ENCODE peak calls at places on chromosomes 5 and 9, in seven cellular contexts. A is DND-41; F is endodermal cell; S is CD8-positive, alpha-beta T cell; C is BE2C; W is psoas muscle; D is ovary. P is an unnamed sample. For H3K4me1, the result is how much of the 10 kb centered on the place peaks cover.

GRCh38 chr5:71816307-71816706 is 97.2 kb downstream of the CARTPT start:
- DNase-seq in F (no peak), C (no peak), W (no peak), A (no peak), S (no peak), D (no peak), P (no peak)

GRCh38 chr5:172868924-172869565 is 35.0 kb downstream of the ERGIC1 start:
- DNase-seq in C (peak), A (no peak), F (no peak), S (no peak), D (peak), W (peak), P (peak)

GRCh38 chr5:155052532-155052931 is 39.0 kb downstream of the KIF4B start:
- DNase-seq in W (no peak), A (no peak), F (no peak), D (no peak), S (no peak), C (no peak), P (no peak)

GRCh38 chr5:43042626-43043399 is 2.7 kb upstream of the ANXA2R start:
- DNase-seq in D (peak), W (peak), F (peak), C (peak), S (peak), A (peak), P (no peak)

GRCh38 chr9:132020272-132020671 is 59.4 kb downstream of the MED27 start:
- DNase-seq in S (no peak), A (no peak), F (no peak), W (no peak), C (no peak), D (no peak), P (no peak)

GRCh38 chr5:1356873-1357787 is 12.2 kb upstream of the CLPTM1L start:
- DNase-seq in W (no peak), F (no peak), C (no peak), A (no peak), S (no peak), D (no peak), P (no peak)

GRCh38 chr9:16150938-16151650 is 598.3 kb downstream of the CCDC171 start:
- DNase-seq in F (no peak), A (peak), S (no peak), D (no peak), W (no peak), C (peak), P (no peak)

GRCh38 chr5:42944989-42945388 is 95.1 kb downstream of the ANXA2R start:
- DNase-seq in F (no peak), C (no peak), W (no peak), D (no peak), A (no peak), S (no peak), P (no peak)

GRCh38 chr5:83470920-83471404 is 582 bp upstream of the VCAN start:
- DNase-seq in W (no peak), F (no peak), D (no peak), C (no peak), S (no peak), A (no peak), P (no peak)

GRCh38 chr9:123912167-123912897 is 17.6 kb downstream of the DENND1A start:
- DNase-seq in F (no peak), A (no peak), W (no peak), S (no peak), D (no peak), C (no peak), P (no peak)

GRCh38 chr5:141848771-141849370 is 29.3 kb downstream of the PCDH1 start:
- DNase-seq in A (no peak), D (peak), W (no peak), S (no peak), F (peak), C (no peak), P (peak)

DNA sequence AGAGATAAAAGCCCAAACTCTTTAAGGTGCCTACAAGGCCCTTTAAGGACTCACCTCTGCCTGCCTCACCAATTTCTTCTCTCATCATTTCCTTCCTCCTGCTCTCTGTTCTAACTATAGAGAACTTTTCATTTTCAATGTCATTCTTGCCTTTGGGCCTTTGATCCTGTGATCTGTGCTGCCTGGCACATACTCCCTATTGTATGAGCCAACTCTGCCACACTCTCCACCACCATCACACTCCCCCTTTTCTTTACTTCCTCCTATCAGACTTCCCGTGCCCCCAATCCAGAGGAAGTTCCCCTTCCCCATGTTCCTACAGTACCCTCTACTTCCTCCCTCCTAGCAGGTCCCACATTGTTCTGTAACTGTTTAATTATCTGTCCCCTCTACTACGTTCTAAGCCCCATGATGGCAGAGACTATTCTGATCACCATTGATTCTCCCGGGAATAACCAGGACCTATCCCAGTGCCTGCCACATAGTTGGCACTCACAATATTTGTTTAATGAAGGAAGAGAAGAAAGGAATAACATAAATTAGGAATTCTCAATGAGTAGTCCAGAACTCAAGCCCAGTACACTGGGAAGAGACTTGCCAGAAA is 27.6 kb downstream of the ADAM19 start:
- DNase-seq in S (no peak), D (no peak), F (no peak), C (no peak), A (no peak), W (no peak), P (no peak)
- H3K4me1 ChIP-seq in S (under half), D (under half), F (under half), C (under half), A (under half), W (under half), P (under half)

GRCh38 chr9:19940808-19941207 is 152.0 kb upstream of the SLC24A2 start:
- DNase-seq in W (no peak), F (no peak), C (no peak), S (no peak), D (no peak), A (no peak), P (no peak)

GRCh38 chr9:19948021-19948420 is 159.2 kb upstream of the SLC24A2 start:
- DNase-seq in F (no peak), A (no peak), C (no peak), W (no peak), D (no peak), S (no peak), P (no peak)

DNA sequence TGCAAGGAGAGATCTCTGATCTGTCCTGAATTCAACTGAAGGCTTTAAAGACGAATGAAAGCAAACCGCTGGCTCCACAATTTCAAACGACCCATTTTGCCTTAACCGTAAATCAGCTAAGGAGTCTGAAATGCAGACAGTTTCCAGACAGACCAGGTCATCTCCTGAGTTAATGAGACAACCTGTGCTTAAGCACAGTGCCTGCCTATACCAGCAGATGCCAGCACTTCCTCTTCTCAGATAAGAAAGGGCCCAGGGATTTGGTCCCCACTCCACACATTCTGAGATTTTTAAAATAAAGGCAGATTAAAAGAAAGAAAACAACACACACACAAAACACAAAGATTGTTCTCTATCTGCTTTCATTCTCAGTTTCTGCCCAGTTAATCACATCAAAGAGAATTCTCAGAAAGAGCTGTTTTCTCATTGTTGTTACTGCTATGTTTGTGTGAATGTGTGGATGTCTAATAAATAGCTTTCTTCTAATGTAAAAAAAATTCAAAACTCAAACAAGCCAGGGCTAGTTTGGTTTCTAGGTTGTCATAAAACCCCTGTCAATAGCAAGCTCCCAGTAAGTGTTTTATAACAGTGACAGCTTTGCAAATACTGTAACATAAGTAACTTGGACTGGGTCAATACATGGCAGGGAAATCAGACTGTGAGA is 157.7 kb upstream of the SLC24A2 start:
- DNase-seq in A (peak), C (no peak), D (no peak), F (peak), S (no peak), W (no peak), P (no peak)
- TF ChIP-seq CTCF in A (peak), C (no peak), D (no peak), F (peak), S (no peak), W (no peak), P (peak)

GRCh38 chr5:10896016-10896415 is 135.0 kb upstream of the DAP start:
- DNase-seq in C (no peak), W (no peak), A (no peak), D (no peak), S (no peak), F (no peak), P (no peak)

GRCh38 chr5:10892135-10892910 is 131.3 kb upstream of the DAP start:
- DNase-seq in W (no peak), D (no peak), A (no peak), F (no peak), S (no peak), C (no peak), P (no peak)

GRCh38 chr5:10894445-10895054 is 133.5 kb upstream of the DAP start:
- DNase-seq in S (no peak), C (no peak), W (no peak), A (no peak), F (no peak), D (no peak), P (no peak)

GRCh38 chr5:10891193-10891592 is 130.2 kb upstream of the DAP start:
- DNase-seq in D (no peak), C (no peak), S (no peak), A (no peak), F (no peak), W (no peak), P (no peak)

DNA sequence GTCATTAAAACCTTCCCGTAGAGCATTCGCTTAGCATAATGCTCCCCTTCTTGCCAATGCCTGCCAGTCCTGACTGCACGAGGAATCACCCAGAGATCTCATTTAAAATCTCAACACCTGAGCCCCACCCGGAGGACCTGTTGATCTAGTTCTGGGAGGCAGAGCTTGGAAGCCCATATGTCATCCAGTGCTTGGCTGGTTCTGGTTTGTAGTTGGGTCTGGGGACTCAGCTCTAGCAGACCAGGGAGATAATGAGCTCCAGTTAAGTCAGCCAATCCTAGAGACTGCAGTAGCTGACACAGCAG is 131.8 kb upstream of the DAP start:
- DNase-seq in D (no peak), C (no peak), S (no peak), F (no peak), W (no peak), A (no peak), P (no peak)
- H3K4me1 ChIP-seq in D (under half), C (under half), S (under half), F (under half), W (under half), A (under half), P (under half)

DNA sequence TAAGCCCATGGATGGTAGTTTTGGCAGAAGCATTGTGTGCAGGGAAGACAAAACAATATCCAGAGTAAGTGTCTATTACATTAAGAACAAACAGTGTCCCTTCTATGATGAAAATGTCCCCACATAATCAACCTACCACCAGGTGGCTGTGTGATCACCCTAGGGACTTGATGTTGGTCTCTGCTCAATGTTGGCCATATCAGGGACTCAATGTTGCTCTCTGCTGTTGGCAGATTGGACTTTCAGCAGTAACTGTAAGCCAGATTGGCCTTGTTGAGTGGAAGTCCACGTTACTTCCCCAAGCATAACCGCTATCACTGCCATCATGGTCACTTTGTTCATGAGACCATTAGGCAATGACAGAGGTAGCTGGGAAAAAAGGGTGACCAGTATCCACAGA is 52.8 kb upstream of the PRSS3 start:
- DNase-seq in A (no peak), W (no peak), S (no peak), C (peak), D (no peak), F (no peak), P (no peak)
- TF ChIP-seq CTCF in A (no peak), W (no peak), S (no peak), C (peak), D (no peak), F (peak), P (no peak)

GRCh38 chr5:180813418-180813817 is 10.8 kb upstream of the MGAT1 start:
- DNase-seq in S (no peak), A (no peak), D (no peak), F (peak), W (no peak), C (no peak), P (no peak)

GRCh38 chr5:180816608-180817534 is 14.3 kb upstream of the MGAT1 start:
- DNase-seq in F (peak), S (no peak), A (peak), D (peak), W (no peak), C (no peak), P (peak)

GRCh38 chr5:180818275-180818674 is 15.7 kb upstream of the MGAT1 start:
- DNase-seq in A (no peak), D (no peak), S (no peak), F (peak), C (no peak), W (no peak), P (peak)

GRCh38 chr5:180817847-180818246 is 15.2 kb upstream of the MGAT1 start:
- DNase-seq in S (no peak), A (no peak), C (no peak), D (no peak), W (no peak), F (peak), P (peak)

DNA sequence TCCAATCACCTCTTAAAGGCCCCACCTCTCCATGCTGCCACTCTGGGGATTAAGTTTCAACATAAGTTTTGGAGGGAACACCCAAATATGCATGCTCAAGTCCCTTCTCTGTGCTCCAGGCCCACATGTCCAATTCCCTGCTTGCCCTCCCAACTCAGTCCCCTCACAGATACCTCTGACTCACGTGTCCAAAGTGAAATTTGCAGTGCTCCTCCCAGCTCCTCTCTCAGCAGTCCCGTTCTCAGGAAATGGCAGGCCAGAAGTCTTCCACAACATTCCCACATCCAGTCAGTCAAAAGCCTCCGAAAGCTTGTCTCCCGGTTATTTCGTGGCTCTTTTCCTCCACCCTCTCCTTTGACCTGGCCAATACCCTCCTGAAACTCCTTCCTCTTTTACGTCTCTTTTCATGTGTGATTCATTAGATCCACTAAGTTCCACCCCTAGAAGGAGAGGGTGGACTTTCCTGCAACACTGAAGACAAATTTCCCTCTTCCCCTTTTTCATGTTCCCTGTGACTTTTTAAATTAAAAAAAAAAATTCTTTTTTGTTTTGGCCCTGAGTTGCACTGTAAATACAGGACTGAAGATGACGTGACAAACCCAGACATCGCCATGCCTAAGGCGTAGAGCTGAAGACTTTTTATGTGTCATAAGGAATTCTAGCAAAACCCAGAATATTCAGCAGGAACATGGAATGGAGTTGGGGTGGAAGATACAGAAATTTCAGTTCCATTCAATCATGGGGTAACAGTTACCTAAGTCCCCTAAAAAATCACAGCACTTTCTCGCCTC is 12.8 kb upstream of the MGAT1 start:
- DNase-seq in F (no peak), C (no peak), D (no peak), S (no peak), A (no peak), W (no peak), P (no peak)
- H3K4me1 ChIP-seq in F (under half), C (under half), D (under half), S (under half), A (under half), W (under half), P (half or more)

GRCh38 chr9:37938121-37938906 is 34.4 kb upstream of the SLC25A51 start:
- DNase-seq in F (no peak), S (no peak), W (no peak), A (no peak), D (no peak), C (peak), P (no peak)
- TF ChIP-seq CTCF in F (no peak), S (no peak), W (no peak), A (no peak), D (no peak), C (peak), P (no peak)